ENCODE peak calls at places on chromosomes 3 and 15, in six cellular contexts. D, I, H, K, G and W are unnamed samples.

GRCh38 chr15:66907826-66908502 is 157.4 kb upstream of the SMAD3 start:
- DNase-seq in K (peak), H (peak), D (peak), G (peak), I (no peak), W (peak)

GRCh38 chr3:197495059-197495455 is 60.7 kb downstream of the BDH1 start:
- DNase-seq in G (no peak), H (no peak), D (no peak), I (no peak), K (no peak), W (no peak)

GRCh38 chr3:146968204-146968651 is 363.1 kb upstream of the PLSCR5 start:
- DNase-seq in I (peak), D (no peak), H (no peak), K (no peak), G (peak), W (peak)

GRCh38 chr3:179450901-179451334 is 352 bp downstream of the GNB4 start:
- DNase-seq in D (peak), G (peak), I (no peak), H (no peak), K (peak), W (no peak)

GRCh38 chr3:94162700-94163099 is 99.8 kb downstream of the NSUN3 start:
- DNase-seq in K (no peak), I (no peak), D (no peak), H (no peak), G (peak), W (peak)

GRCh38 chr15:58690703-58691102 is 58.8 kb downstream of the ADAM10 start:
- DNase-seq in I (no peak), H (no peak), G (no peak), K (no peak), D (peak), W (no peak)

GRCh38 chr3:11755276-11755675 is 91.4 kb downstream of the TAMM41 start:
- DNase-seq in G (no peak), H (no peak), I (no peak), D (no peak), K (no peak), W (no peak)

GRCh38 chr3:143123353-143123974 is 3.9 kb downstream of the CHST2 start:
- DNase-seq in I (no peak), K (no peak), H (no peak), D (no peak), G (no peak), W (no peak)

GRCh38 chr3:118480101-118480860 is 554.4 kb downstream of the IGSF11 start:
- DNase-seq in G (no peak), H (no peak), D (no peak), I (no peak), K (no peak), W (no peak)

GRCh38 chr15:96699871-96700401 is 369.4 kb downstream of the NR2F2 start:
- DNase-seq in G (no peak), K (no peak), D (no peak), I (no peak), H (no peak), W (no peak)

GRCh38 chr3:58048301-58048700 is 40.1 kb downstream of the FLNB start:
- DNase-seq in G (peak), K (no peak), D (no peak), I (no peak), H (peak), W (peak)

GRCh38 chr3:189325454-189325853 is 153.7 kb downstream of the TPRG1 start:
- DNase-seq in I (no peak), K (no peak), H (no peak), D (no peak), G (peak), W (no peak)

GRCh38 chr15:90343391-90343790 is 8.7 kb upstream of the ZNF774 start:
- DNase-seq in D (no peak), K (no peak), I (no peak), G (peak), H (no peak), W (peak)

GRCh38 chr15:90342655-90343054 is 9.4 kb upstream of the ZNF774 start:
- DNase-seq in D (peak), K (no peak), G (no peak), H (no peak), I (no peak), W (no peak)

GRCh38 chr15:90338483-90338980 is 13.6 kb upstream of the ZNF774 start:
- DNase-seq in G (no peak), D (no peak), H (no peak), I (no peak), K (no peak), W (no peak)

GRCh38 chr15:90337256-90337655 is 14.8 kb upstream of the ZNF774 start:
- DNase-seq in G (no peak), I (no peak), H (no peak), K (peak), D (no peak), W (peak)

GRCh38 chr15:90340345-90340744 is 11.7 kb upstream of the ZNF774 start:
- DNase-seq in K (no peak), G (no peak), H (no peak), D (peak), I (no peak), W (no peak)
- TF ChIP-seq CTCF in K (no peak), G (no peak), H (no peak), D (peak), I (no peak), W (no peak)

DNA sequence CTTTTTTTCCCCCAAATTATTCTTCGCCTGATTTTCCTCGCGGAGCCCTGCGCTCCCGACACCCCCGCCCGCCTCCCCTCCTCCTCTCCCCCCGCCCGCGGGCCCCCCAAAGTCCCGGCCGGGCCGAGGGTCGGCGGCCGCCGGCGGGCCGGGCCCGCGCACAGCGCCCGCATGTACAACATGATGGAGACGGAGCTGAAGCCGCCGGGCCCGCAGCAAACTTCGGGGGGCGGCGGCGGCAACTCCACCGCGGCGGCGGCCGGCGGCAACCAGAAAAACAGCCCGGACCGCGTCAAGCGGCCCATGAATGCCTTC is 422 bp downstream of the SOX2 start:
- DNase-seq in I (no peak), G (no peak), D (no peak), H (no peak), K (no peak), W (no peak)
- H3K4me3 ChIP-seq in I (peak), G (no peak), D (peak), H (no peak), K (peak), W (no peak)

GRCh38 chr15:89090791-89091666 is 2.8 kb downstream of the ABHD2 start:
- DNase-seq in H (peak), K (peak), I (no peak), G (peak), D (peak), W (peak)
- TF ChIP-seq CTCF in H (no peak), K (no peak), I (peak), G (peak), D (peak), W (no peak)

DNA sequence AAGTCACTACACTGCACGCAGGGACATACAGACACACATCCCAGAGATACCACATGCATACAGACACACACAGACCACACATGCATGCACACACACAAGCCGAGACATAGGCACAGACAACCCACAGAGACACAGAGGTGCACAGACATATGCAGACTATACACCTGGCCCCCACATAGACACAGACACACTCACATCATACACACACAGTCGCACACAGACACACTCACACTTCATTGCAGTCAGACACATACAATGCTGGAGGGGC is 1.2 kb upstream of the MGLL start:
- DNase-seq in G (no peak), H (no peak), I (no peak), D (no peak), K (no peak), W (no peak)
- H3K4me3 ChIP-seq in G (peak), H (no peak), I (peak), D (no peak), K (peak), W (peak)

DNA sequence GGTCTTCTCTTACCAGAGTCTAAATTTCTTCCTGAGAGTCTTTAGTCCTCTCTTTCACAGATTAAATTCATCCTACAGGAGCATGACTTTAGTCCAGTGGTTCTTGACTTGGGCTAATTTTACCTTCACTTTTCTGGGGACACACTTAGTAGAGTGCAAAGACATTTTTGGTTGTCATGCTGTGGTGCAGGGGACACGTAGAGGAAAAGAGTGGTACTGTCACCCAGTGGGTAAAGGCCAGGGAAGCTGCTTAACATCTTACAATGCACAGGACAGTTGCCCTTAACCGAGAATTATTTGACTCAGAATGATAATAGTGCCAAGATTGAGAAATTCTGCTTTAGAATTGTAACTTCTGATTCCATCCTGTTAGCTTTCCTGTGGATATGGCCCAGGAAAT is 772.5 kb upstream of the GRM7 start:
- DNase-seq in H (no peak), K (no peak), D (no peak), G (no peak), I (no peak), W (no peak)
- TF ChIP-seq CTCF in H (no peak), K (no peak), D (peak), G (no peak), I (no peak), W (no peak)

GRCh38 chr3:62183087-62183486 is 190.3 kb downstream of the FEZF2 start:
- DNase-seq in G (no peak), H (no peak), D (no peak), I (no peak), K (no peak), W (no peak)

GRCh38 chr3:62178739-62179600 is 194.4 kb downstream of the FEZF2 start:
- DNase-seq in H (no peak), D (no peak), I (no peak), G (no peak), K (no peak), W (no peak)

GRCh38 chr3:62184559-62184958 is 188.8 kb downstream of the FEZF2 start:
- DNase-seq in G (no peak), K (no peak), I (no peak), H (peak), D (no peak), W (no peak)

GRCh38 chr3:62178032-62178431 is 195.3 kb downstream of the FEZF2 start:
- DNase-seq in K (no peak), H (no peak), I (no peak), D (no peak), G (no peak), W (no peak)

GRCh38 chr3:62180514-62180913 is 192.8 kb downstream of the FEZF2 start:
- DNase-seq in D (no peak), H (no peak), K (no peak), G (no peak), I (no peak), W (no peak)
- H3K4me3 ChIP-seq in D (no peak), H (no peak), K (no peak), G (no peak), I (no peak), W (no peak)